ENCODE peak calls at places on chromosomes 4 and X, in five cellular contexts. One of them, this sample, is unnamed.
A peak's percentile ranks its signal among the peaks of the same experiment; 100 is the strongest.

GRCh38 chrX:139094671-139095592 is 383.4 kb upstream of the FGF13 start:
- DNase-seq in HCT116: no peak
- DNase-seq in spleen: no peak
- DNase-seq in prostate gland: no peak
- DNase-seq in sigmoid colon: no peak
- DNase-seq in this sample: no peak

GRCh38 chrX:7205037-7205577 is 57.2 kb upstream of the PUDP start:
- DNase-seq in HCT116: no peak
- DNase-seq in spleen: no peak
- DNase-seq in prostate gland: no peak
- DNase-seq in sigmoid colon: no peak
- DNase-seq in this sample: no peak

GRCh38 chrX:142156567-142156966 is 48.5 kb downstream of the MAGEC2 start:
- DNase-seq in HCT116: no peak
- DNase-seq in spleen: no peak
- DNase-seq in prostate gland: no peak
- DNase-seq in sigmoid colon: no peak
- DNase-seq in this sample: no peak

GRCh38 chrX:8919801-8920200 is 114.1 kb downstream of the FAM9B start:
- DNase-seq in HCT116: no peak
- DNase-seq in spleen: no peak
- DNase-seq in prostate gland: no peak
- DNase-seq in sigmoid colon: no peak
- DNase-seq in this sample: no peak

GRCh38 chr4:183471960-183472708 is 27.7 kb downstream of the CDKN2AIP start:
- DNase-seq in HCT116: peak; percentile 36
- DNase-seq in spleen: peak; percentile 89
- DNase-seq in prostate gland: peak; percentile 77
- DNase-seq in sigmoid colon: peak; percentile 89
- DNase-seq in this sample: no peak

GRCh38 chr4:8090312-8090711 is 68.3 kb downstream of the ABLIM2 start:
- DNase-seq in HCT116: no peak
- DNase-seq in spleen: no peak
- DNase-seq in prostate gland: peak; percentile 33
- DNase-seq in sigmoid colon: no peak
- DNase-seq in this sample: no peak

GRCh38 chr4:124092101-124093057 is 620.2 kb downstream of the ANKRD50 start:
- DNase-seq in HCT116: no peak
- DNase-seq in spleen: no peak
- DNase-seq in prostate gland: no peak
- DNase-seq in sigmoid colon: no peak
- DNase-seq in this sample: no peak

GRCh38 chrX:124818764-124819163 is 472.4 kb downstream of the SH2D1A start:
- DNase-seq in HCT116: no peak
- DNase-seq in spleen: no peak
- DNase-seq in prostate gland: no peak
- DNase-seq in sigmoid colon: no peak
- DNase-seq in this sample: no peak

GRCh38 chr4:143381171-143382118 is 44.8 kb downstream of the GAB1 start:
- DNase-seq in HCT116: no peak
- DNase-seq in spleen: no peak
- DNase-seq in prostate gland: peak; percentile 63
- DNase-seq in sigmoid colon: peak; percentile 96
- DNase-seq in this sample: no peak

GRCh38 chr4:184415071-184415470 is 59.3 kb downstream of the IRF2 start:
- DNase-seq in HCT116: no peak
- DNase-seq in spleen: no peak
- DNase-seq in prostate gland: no peak
- DNase-seq in sigmoid colon: no peak
- DNase-seq in this sample: no peak

GRCh38 chrX:47586043-47586787 is 4.0 kb downstream of the TIMP1 start:
- DNase-seq in HCT116: no peak
- DNase-seq in spleen: no peak
- DNase-seq in prostate gland: no peak
- DNase-seq in sigmoid colon: no peak
- DNase-seq in this sample: peak; percentile 93

GRCh38 chr4:149321438-149321837 is 494.2 kb downstream of the IQCM start:
- DNase-seq in HCT116: no peak
- DNase-seq in spleen: no peak
- DNase-seq in prostate gland: no peak
- DNase-seq in sigmoid colon: no peak
- DNase-seq in this sample: no peak

GRCh38 chrX:97616883-97617510 is 733.3 kb downstream of the RPA4 start:
- DNase-seq in HCT116: peak; percentile 57
- DNase-seq in spleen: no peak
- DNase-seq in prostate gland: no peak
- DNase-seq in sigmoid colon: no peak
- DNase-seq in this sample: no peak

GRCh38 chr4:1766336-1767057 is 26.6 kb upstream of the FGFR3 start:
- DNase-seq in HCT116: no peak
- DNase-seq in spleen: no peak
- DNase-seq in prostate gland: no peak
- DNase-seq in sigmoid colon: no peak
- DNase-seq in this sample: no peak

GRCh38 chr4:147578611-147579010 is 38.6 kb upstream of the TMEM184C start:
- DNase-seq in HCT116: no peak
- DNase-seq in spleen: no peak
- DNase-seq in prostate gland: no peak
- DNase-seq in sigmoid colon: no peak
- DNase-seq in this sample: no peak

GRCh38 chr4:34512631-34513030 is 1731.7 kb downstream of the ARAP2 start:
- DNase-seq in HCT116: no peak
- DNase-seq in spleen: no peak
- DNase-seq in prostate gland: no peak
- DNase-seq in sigmoid colon: no peak
- DNase-seq in this sample: no peak

GRCh38 chrX:46849933-46850332 is 13.1 kb downstream of the RP2 start:
- DNase-seq in HCT116: no peak
- DNase-seq in spleen: no peak
- DNase-seq in prostate gland: no peak
- DNase-seq in sigmoid colon: no peak
- DNase-seq in this sample: no peak

GRCh38 chrX:13478740-13479451 is 90.5 kb upstream of the EGFL6 start:
- DNase-seq in HCT116: no peak
- DNase-seq in spleen: no peak
- DNase-seq in prostate gland: no peak
- DNase-seq in sigmoid colon: no peak
- DNase-seq in this sample: no peak

GRCh38 chr4:10386044-10386443 is 71.2 kb downstream of the ZNF518B start:
- DNase-seq in HCT116: no peak
- DNase-seq in spleen: no peak
- DNase-seq in prostate gland: no peak
- DNase-seq in sigmoid colon: no peak
- DNase-seq in this sample: no peak

GRCh38 chrX:83501540-83501939 is 6.5 kb upstream of the POU3F4 start:
- DNase-seq in HCT116: no peak
- DNase-seq in spleen: no peak
- DNase-seq in prostate gland: no peak
- DNase-seq in sigmoid colon: no peak
- DNase-seq in this sample: no peak

GRCh38 chrX:14712096-14712495 is 160.8 kb downstream of the FANCB start:
- DNase-seq in HCT116: no peak
- DNase-seq in spleen: no peak
- DNase-seq in prostate gland: no peak
- DNase-seq in sigmoid colon: no peak
- DNase-seq in this sample: no peak

GRCh38 chr4:138927065-138927464 is 88.5 kb upstream of the NOCT start:
- DNase-seq in HCT116: no peak
- DNase-seq in spleen: no peak
- DNase-seq in prostate gland: no peak
- DNase-seq in sigmoid colon: no peak
- DNase-seq in this sample: no peak

GRCh38 chr4:174550541-174550940 is 28.3 kb upstream of the HPGD start:
- DNase-seq in HCT116: no peak
- DNase-seq in spleen: no peak
- DNase-seq in prostate gland: no peak
- DNase-seq in sigmoid colon: no peak
- DNase-seq in this sample: no peak
- TF ChIP-seq POLR2AphosphoS5 in HCT116: no peak
- TF ChIP-seq POLR2AphosphoS5 in spleen: no peak
- TF ChIP-seq POLR2AphosphoS5 in prostate gland: no peak
- TF ChIP-seq POLR2AphosphoS5 in sigmoid colon: no peak
- TF ChIP-seq POLR2AphosphoS5 in this sample: no peak

GRCh38 chr4:80566203-80566872 is 230.8 kb downstream of the CFAP299 start:
- DNase-seq in HCT116: no peak
- DNase-seq in spleen: no peak
- DNase-seq in prostate gland: no peak
- DNase-seq in sigmoid colon: no peak
- DNase-seq in this sample: no peak
- H3K4me3 ChIP-seq in HCT116: no peak overlapping the region
- H3K4me3 ChIP-seq in spleen: no peak overlapping the region
- H3K4me3 ChIP-seq in prostate gland: no peak overlapping the region
- H3K4me3 ChIP-seq in sigmoid colon: peak overlapping the region; percentile 15
- H3K4me3 ChIP-seq in this sample: no peak overlapping the region

DNA sequence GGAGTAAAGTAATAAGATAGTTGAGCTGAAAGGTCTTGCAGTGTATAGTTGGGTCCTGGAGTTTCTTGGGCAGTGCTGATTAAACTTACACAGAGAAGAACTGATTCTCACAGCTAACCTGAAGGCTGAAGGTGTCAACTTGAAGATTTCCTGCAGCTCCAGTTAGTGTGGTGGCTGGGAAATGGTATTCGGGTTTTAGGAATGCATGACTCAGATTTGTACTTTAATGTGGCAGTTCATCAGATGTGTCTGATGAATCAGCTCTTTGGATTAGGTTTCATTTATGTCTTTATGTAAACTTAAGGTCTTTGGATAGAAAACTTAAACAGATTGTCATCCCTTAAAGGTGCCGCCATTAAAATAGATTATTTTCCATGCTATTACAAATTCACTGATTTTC is 200.0 kb downstream of the IL1RAPL1 start:
- DNase-seq in HCT116: peak; percentile 65
- DNase-seq in spleen: no peak
- DNase-seq in prostate gland: no peak
- DNase-seq in sigmoid colon: no peak
- DNase-seq in this sample: no peak
- TF ChIP-seq POLR2AphosphoS5 in HCT116: peak; percentile 26
- TF ChIP-seq POLR2AphosphoS5 in spleen: no peak
- TF ChIP-seq POLR2AphosphoS5 in prostate gland: no peak
- TF ChIP-seq POLR2AphosphoS5 in sigmoid colon: no peak
- TF ChIP-seq POLR2AphosphoS5 in this sample: no peak

DNA sequence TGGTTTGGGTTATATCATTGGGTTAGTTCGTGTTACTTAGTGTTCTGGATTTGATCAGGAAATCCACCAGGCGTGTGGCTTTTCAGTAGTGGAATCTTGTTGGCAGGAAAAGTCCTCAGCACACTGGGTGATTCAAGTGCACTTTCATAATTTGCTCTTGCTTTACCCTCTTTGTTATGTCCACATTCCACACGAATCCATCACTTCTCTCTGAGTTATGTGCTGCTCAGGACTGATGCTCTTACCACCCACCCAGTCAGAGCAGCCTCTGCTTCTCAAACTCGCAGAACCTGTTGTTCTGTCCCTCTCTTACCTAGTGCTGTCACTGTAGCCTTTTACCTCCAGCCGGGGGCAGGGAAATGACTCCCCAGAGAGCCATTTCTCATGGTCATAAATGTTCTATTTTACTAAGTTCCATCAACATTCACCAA is 37.2 kb upstream of the SCRG1 start:
- DNase-seq in HCT116: no peak
- DNase-seq in spleen: no peak
- DNase-seq in prostate gland: no peak
- DNase-seq in sigmoid colon: no peak
- DNase-seq in this sample: no peak
- H3K4me3 ChIP-seq in HCT116: no peak overlapping the region
- H3K4me3 ChIP-seq in spleen: no peak overlapping the region
- H3K4me3 ChIP-seq in prostate gland: no peak overlapping the region
- H3K4me3 ChIP-seq in sigmoid colon: no peak overlapping the region
- H3K4me3 ChIP-seq in this sample: no peak overlapping the region